ENCODE peak calls at places on chromosomes 4 and X, in six cellular contexts. E, Y, X, O, P and H are unnamed samples.

GRCh38 chr4:25076625-25077413 is 46.1 kb upstream of the LGI2 start:
- DNase-seq in P (no peak), E (no peak), X (no peak), O (no peak), Y (no peak), H (no peak)

GRCh38 chr4:8039290-8039689 is 99.6 kb upstream of the AFAP1 start:
- DNase-seq in O (peak), X (no peak), P (no peak), Y (peak), E (no peak), H (no peak)

GRCh38 chr4:797066-797465 is 28.9 kb downstream of the CPLX1 start:
- DNase-seq in X (no peak), E (no peak), Y (no peak), O (no peak), P (no peak), H (no peak)

GRCh38 chrX:30735839-30736238 is 82.6 kb downstream of the GK start:
- DNase-seq in P (peak), Y (no peak), X (peak), E (peak), O (no peak), H (peak)

GRCh38 chr4:6942238-6942800 is 32.7 kb downstream of the TBC1D14 start:
- DNase-seq in E (peak), O (no peak), X (no peak), Y (no peak), P (peak), H (no peak)

GRCh38 chr4:82017680-82018079 is 356.1 kb downstream of the HNRNPD start:
- DNase-seq in Y (no peak), O (no peak), X (no peak), E (no peak), P (peak), H (no peak)

GRCh38 chr4:83013931-83014330 is 3.3 kb upstream of the LIN54 start:
- DNase-seq in E (no peak), P (no peak), O (no peak), Y (no peak), X (no peak), H (no peak)

GRCh38 chr4:120517966-120518365 is 404.6 kb downstream of the PRDM5 start:
- DNase-seq in Y (peak), P (peak), E (no peak), X (peak), O (no peak), H (peak)

GRCh38 chr4:40388248-40388647 is 53.1 kb downstream of the CHRNA9 start:
- DNase-seq in Y (no peak), O (no peak), E (no peak), P (no peak), X (no peak), H (peak)

GRCh38 chr4:125546272-125546671 is 231.5 kb downstream of the FAT4 start:
- DNase-seq in P (no peak), Y (no peak), O (no peak), E (no peak), X (no peak), H (no peak)

GRCh38 chrX:96683997-96684338 is 674 bp upstream of the DIAPH2 start:
- DNase-seq in P (no peak), O (no peak), X (no peak), Y (no peak), E (no peak), H (no peak)

GRCh38 chrX:103101280-103102042 is 8.5 kb upstream of the NXF3 start:
- DNase-seq in E (no peak), Y (no peak), X (peak), O (no peak), P (no peak), H (no peak)

GRCh38 chrX:136200466-136200865 is 50.7 kb downstream of the MAP7D3 start:
- DNase-seq in E (no peak), X (no peak), P (no peak), Y (no peak), O (no peak), H (no peak)

GRCh38 chr4:53688186-53688790 is 97.0 kb upstream of the LNX1 start:
- DNase-seq in Y (no peak), E (no peak), P (peak), O (no peak), X (no peak), H (no peak)